ENCODE peak calls at places on chromosomes 11 and 22, in four cellular contexts. D is stimulated activated CD8-positive, alpha-beta memory T cell treated with anti-CD3 and anti-CD28 coated beads, Interleukin-15, amount 100 ng/mL, for 24 hours; F is kidney; R is left lung. S is an unnamed sample.
A peak's percentile ranks its signal among the peaks of the same experiment; 100 is the strongest.

GRCh38 chr11:8754241-8754640 is 71.6 kb downstream of the RPL27A start:
- DNase-seq in D (no peak), F (no peak), R (no peak), S (no peak)

GRCh38 chr11:114122668-114123067 is 63.2 kb downstream of the ZBTB16 start:
- DNase-seq in D (no peak), F (no peak), R (no peak), S (no peak)

GRCh38 chr11:17673951-17674350 is 45.4 kb upstream of the MYOD1 start:
- DNase-seq in D (no peak), F (no peak), R (no peak), S (no peak)

GRCh38 chr22:47178339-47178738 is 415.9 kb downstream of the TBC1D22A start:
- DNase-seq in D (no peak), F (no peak), R (no peak), S (no peak)

GRCh38 chr11:115257286-115258077 is 246.7 kb downstream of the CADM1 start:
- DNase-seq in D (no peak), F (no peak), R (no peak), S (no peak)

GRCh38 chr11:12706531-12707499 is 32.6 kb downstream of the TEAD1 start:
- DNase-seq in D (no peak), F (peak; percentile 77), R (no peak), S (no peak)

GRCh38 chr11:122951231-122951630 is 30.4 kb downstream of the BSX start:
- DNase-seq in D (no peak), F (no peak), R (no peak), S (no peak)

GRCh38 chr11:57202282-57202681 is 20.5 kb downstream of the LRRC55 start:
- DNase-seq in D (no peak), F (no peak), R (no peak), S (no peak)

GRCh38 chr11:126862664-126863247 is 137.8 kb downstream of the KIRREL3 start:
- DNase-seq in D (no peak), F (no peak), R (no peak), S (peak; percentile 58)

GRCh38 chr22:19232620-19233019 is 54.1 kb upstream of the SLC25A1 start:
- DNase-seq in D (no peak), F (no peak), R (no peak), S (peak; percentile 39)

GRCh38 chr11:128328955-128329551 is 258.3 kb downstream of the ETS1 start:
- DNase-seq in D (no peak), F (peak; percentile 79), R (no peak), S (no peak)

GRCh38 chr22:46057762-46058420 is 80.9 kb upstream of the WNT7B start:
- DNase-seq in D (no peak), F (peak; percentile 73), R (peak; percentile 51), S (peak; percentile 61)

GRCh38 chr11:46743043-46743442 is 24.0 kb downstream of the F2 start:
- DNase-seq in D (no peak), F (peak; percentile 15), R (no peak), S (no peak)

GRCh38 chr11:46247664-46248063 is 29.8 kb upstream of the CREB3L1 start:
- DNase-seq in D (no peak), F (no peak), R (no peak), S (peak; percentile 62)

GRCh38 chr22:17606472-17606871 is 22.1 kb downstream of the ATP6V1E1 start:
- DNase-seq in D (no peak), F (no peak), R (no peak), S (no peak)

GRCh38 chr22:41517172-41518047 is 26.9 kb downstream of the POLR3H start:
- DNase-seq in D (no peak), F (peak; percentile 78), R (no peak), S (peak; percentile 48)

GRCh38 chr11:19973136-19973635 is 187.1 kb downstream of the DBX1 start:
- DNase-seq in D (no peak), F (no peak), R (no peak), S (no peak)

GRCh38 chr22:25726241-25726640 is 15.7 kb upstream of the MYO18B start:
- DNase-seq in D (no peak), F (no peak), R (no peak), S (no peak)

GRCh38 chr11:119320593-119321524 is 3.9 kb upstream of the MCAM start:
- DNase-seq in D (no peak), F (peak; percentile 87), R (peak; percentile 88), S (no peak)

GRCh38 chr11:86948733-86949132 is 6.5 kb downstream of the FZD4 start:
- DNase-seq in D (no peak), F (no peak), R (peak; percentile 39), S (no peak)

GRCh38 chr11:86040919-86041318 is 28.0 kb downstream of the PICALM start:
- DNase-seq in D (no peak), F (no peak), R (no peak), S (no peak)

GRCh38 chr11:66864924-66865697 is 8.2 kb downstream of the LRFN4 start:
- DNase-seq in D (no peak), F (no peak), R (no peak), S (no peak)

GRCh38 chr22:37518509-37519267 is 527 bp downstream of the CARD10 start:
- DNase-seq in D (no peak), F (peak; percentile 76), R (peak; percentile 80), S (no peak)

GRCh38 chr11:57513446-57513795 is 2.1 kb downstream of the SLC43A1 start:
- DNase-seq in D (no peak), F (no peak), R (no peak), S (no peak)

GRCh38 chr22:38469306-38469781 is 1.4 kb downstream of the KDELR3 start:
- DNase-seq in D (no peak), F (peak; percentile 66), R (peak; percentile 30), S (no peak)

GRCh38 chr22:32728291-32728690 is 73.2 kb upstream of the TIMP3 start:
- DNase-seq in D (no peak), F (no peak), R (no peak), S (no peak)

S was measured in NCI-H2107.